ENCODE peak calls at places on chromosome 7, in eight cellular contexts. One of them, this sample, is unnamed.

GRCh38 chr7:94028768-94029167 is 24.6 kb upstream of the BET1 start:
- DNase-seq in ovary: no peak
- DNase-seq in adrenal gland: no peak
- DNase-seq in breast epithelium: no peak
- DNase-seq in body of pancreas: no peak
- DNase-seq in prostate gland: no peak
- DNase-seq in uterus: no peak
- DNase-seq in IMR-90: peak
- DNase-seq in this sample: no peak

GRCh38 chr7:2717293-2717904 is 29.4 kb downstream of the AMZ1 start:
- DNase-seq in ovary: peak
- DNase-seq in adrenal gland: no peak
- DNase-seq in breast epithelium: no peak
- DNase-seq in body of pancreas: no peak
- DNase-seq in prostate gland: peak
- DNase-seq in uterus: peak
- DNase-seq in IMR-90: peak
- DNase-seq in this sample: peak

GRCh38 chr7:36787933-36788378 is 63.7 kb upstream of the AOAH start:
- DNase-seq in ovary: no peak
- DNase-seq in adrenal gland: no peak
- DNase-seq in breast epithelium: no peak
- DNase-seq in body of pancreas: no peak
- DNase-seq in prostate gland: no peak
- DNase-seq in uterus: no peak
- DNase-seq in IMR-90: no peak
- DNase-seq in this sample: no peak

GRCh38 chr7:31466036-31466435 is 47.9 kb upstream of the ITPRID1 start:
- DNase-seq in ovary: no peak
- DNase-seq in adrenal gland: no peak
- DNase-seq in breast epithelium: no peak
- DNase-seq in body of pancreas: no peak
- DNase-seq in prostate gland: no peak
- DNase-seq in uterus: no peak
- DNase-seq in IMR-90: no peak
- DNase-seq in this sample: no peak

GRCh38 chr7:44568771-44569560 is 4.7 kb downstream of the DDX56 start:
- DNase-seq in ovary: no peak
- DNase-seq in adrenal gland: no peak
- DNase-seq in breast epithelium: no peak
- DNase-seq in body of pancreas: no peak
- DNase-seq in prostate gland: no peak
- DNase-seq in uterus: no peak
- DNase-seq in IMR-90: no peak
- DNase-seq in this sample: no peak

GRCh38 chr7:33128631-33128989 is 754 bp upstream of the BBS9 start:
- DNase-seq in ovary: no peak
- DNase-seq in adrenal gland: no peak
- DNase-seq in breast epithelium: no peak
- DNase-seq in body of pancreas: no peak
- DNase-seq in prostate gland: no peak
- DNase-seq in uterus: no peak
- DNase-seq in IMR-90: no peak
- DNase-seq in this sample: no peak

GRCh38 chr7:111510062-111510461 is 52.2 kb downstream of the IMMP2L start:
- DNase-seq in ovary: no peak
- DNase-seq in adrenal gland: no peak
- DNase-seq in breast epithelium: no peak
- DNase-seq in body of pancreas: no peak
- DNase-seq in prostate gland: no peak
- DNase-seq in uterus: no peak
- DNase-seq in IMR-90: no peak
- DNase-seq in this sample: no peak

GRCh38 chr7:38607466-38607865 is 23.7 kb downstream of the AMPH start:
- DNase-seq in ovary: no peak
- DNase-seq in adrenal gland: no peak
- DNase-seq in breast epithelium: no peak
- DNase-seq in body of pancreas: no peak
- DNase-seq in prostate gland: no peak
- DNase-seq in uterus: no peak
- DNase-seq in IMR-90: no peak
- DNase-seq in this sample: no peak

GRCh38 chr7:116354546-116355422 is 144.4 kb downstream of the TES start:
- DNase-seq in ovary: peak
- DNase-seq in adrenal gland: peak
- DNase-seq in breast epithelium: peak
- DNase-seq in body of pancreas: peak
- DNase-seq in prostate gland: peak
- DNase-seq in uterus: peak
- DNase-seq in IMR-90: peak
- DNase-seq in this sample: peak

GRCh38 chr7:146700015-146700560 is 583.5 kb downstream of the CNTNAP2 start:
- DNase-seq in ovary: no peak
- DNase-seq in adrenal gland: no peak
- DNase-seq in breast epithelium: no peak
- DNase-seq in body of pancreas: no peak
- DNase-seq in prostate gland: no peak
- DNase-seq in uterus: no peak
- DNase-seq in IMR-90: no peak
- DNase-seq in this sample: no peak

GRCh38 chr7:146875222-146875785 is 758.7 kb downstream of the CNTNAP2 start:
- DNase-seq in ovary: no peak
- DNase-seq in adrenal gland: no peak
- DNase-seq in breast epithelium: no peak
- DNase-seq in body of pancreas: no peak
- DNase-seq in prostate gland: no peak
- DNase-seq in uterus: no peak
- DNase-seq in IMR-90: no peak
- DNase-seq in this sample: no peak

DNA sequence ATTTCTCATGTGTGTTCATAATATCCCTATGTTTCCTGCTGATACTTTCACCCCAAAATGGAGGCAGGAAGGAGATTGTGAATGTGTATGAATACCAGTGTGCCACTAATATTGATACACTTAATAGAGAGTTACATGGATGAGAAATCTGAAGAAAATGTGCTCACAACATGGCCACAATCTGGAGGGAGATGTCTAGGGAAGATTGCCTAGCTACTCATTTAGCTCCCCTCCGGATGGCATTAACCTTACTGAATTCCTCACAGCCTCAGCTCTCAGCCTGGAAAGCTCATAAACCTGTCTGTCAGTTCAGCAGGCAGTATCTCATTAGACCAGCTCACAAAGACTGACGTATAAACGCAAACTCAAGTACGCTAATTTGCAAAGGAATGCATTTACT is 23.4 kb upstream of the DMTF1 start:
- DNase-seq in ovary: no peak
- DNase-seq in adrenal gland: no peak
- DNase-seq in breast epithelium: no peak
- DNase-seq in body of pancreas: no peak
- DNase-seq in prostate gland: no peak
- DNase-seq in uterus: no peak
- DNase-seq in IMR-90: no peak
- DNase-seq in this sample: no peak
- TF ChIP-seq POLR2A in ovary: no peak
- TF ChIP-seq POLR2A in adrenal gland: no peak
- TF ChIP-seq POLR2A in breast epithelium: no peak
- TF ChIP-seq POLR2A in body of pancreas: no peak
- TF ChIP-seq POLR2A in prostate gland: no peak
- TF ChIP-seq POLR2A in uterus: no peak
- TF ChIP-seq POLR2A in IMR-90: no peak
- TF ChIP-seq POLR2A in this sample: no peak

DNA sequence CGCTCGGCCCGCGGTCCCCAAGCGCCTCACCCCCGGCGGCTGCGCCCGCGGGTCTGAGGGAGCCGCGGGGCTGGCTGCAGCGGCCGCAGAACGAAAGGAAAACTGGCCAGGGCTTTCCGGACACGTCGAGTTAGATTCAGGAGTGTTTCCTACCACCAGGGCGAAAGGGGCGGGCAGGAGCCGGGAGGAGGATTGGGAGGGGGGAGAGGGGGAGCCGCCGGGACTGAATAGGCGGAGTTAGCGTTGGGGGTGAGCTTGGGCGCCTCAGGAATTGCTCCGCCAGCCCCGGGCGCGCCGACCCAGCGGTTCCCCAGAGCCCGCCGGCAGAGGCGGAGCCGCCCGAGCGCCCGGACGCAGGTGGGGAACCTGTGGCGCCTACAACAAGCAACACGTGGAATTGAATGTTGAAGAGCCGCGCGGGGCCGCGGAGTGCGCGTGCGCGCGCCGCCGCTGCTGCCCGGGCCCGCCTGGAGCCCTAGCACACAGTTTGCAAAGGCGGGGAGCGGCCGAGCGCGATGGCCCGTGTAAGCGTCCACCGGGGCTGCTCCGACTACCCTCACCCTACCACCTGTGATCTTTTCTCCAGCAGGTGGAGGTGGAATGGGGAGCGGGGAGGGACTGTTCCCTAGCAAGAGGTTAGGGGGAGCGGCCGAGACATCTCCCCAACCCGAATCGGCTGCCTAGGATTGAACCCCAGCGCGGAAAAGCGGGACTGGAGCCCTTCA is at the start of gene CADPS2:
- DNase-seq in ovary: peak
- DNase-seq in adrenal gland: peak
- DNase-seq in breast epithelium: peak
- DNase-seq in body of pancreas: peak
- DNase-seq in prostate gland: peak
- DNase-seq in uterus: peak
- DNase-seq in IMR-90: peak
- DNase-seq in this sample: peak
- TF ChIP-seq CTCF in ovary: peak
- TF ChIP-seq CTCF in adrenal gland: peak
- TF ChIP-seq CTCF in breast epithelium: peak
- TF ChIP-seq CTCF in body of pancreas: peak
- TF ChIP-seq CTCF in prostate gland: peak
- TF ChIP-seq CTCF in uterus: no peak
- TF ChIP-seq CTCF in IMR-90: peak
- TF ChIP-seq CTCF in this sample: peak

GRCh38 chr7:87219545-87220025 is at the start of gene TMEM243:
- DNase-seq in ovary: peak
- DNase-seq in adrenal gland: peak
- DNase-seq in breast epithelium: peak
- DNase-seq in body of pancreas: peak
- DNase-seq in prostate gland: peak
- DNase-seq in uterus: peak
- DNase-seq in IMR-90: peak
- DNase-seq in this sample: peak
- TF ChIP-seq POLR2A in ovary: peak
- TF ChIP-seq POLR2A in adrenal gland: peak
- TF ChIP-seq POLR2A in breast epithelium: peak
- TF ChIP-seq POLR2A in body of pancreas: peak
- TF ChIP-seq POLR2A in prostate gland: peak
- TF ChIP-seq POLR2A in uterus: peak
- TF ChIP-seq POLR2A in IMR-90: peak
- TF ChIP-seq POLR2A in this sample: no peak

DNA sequence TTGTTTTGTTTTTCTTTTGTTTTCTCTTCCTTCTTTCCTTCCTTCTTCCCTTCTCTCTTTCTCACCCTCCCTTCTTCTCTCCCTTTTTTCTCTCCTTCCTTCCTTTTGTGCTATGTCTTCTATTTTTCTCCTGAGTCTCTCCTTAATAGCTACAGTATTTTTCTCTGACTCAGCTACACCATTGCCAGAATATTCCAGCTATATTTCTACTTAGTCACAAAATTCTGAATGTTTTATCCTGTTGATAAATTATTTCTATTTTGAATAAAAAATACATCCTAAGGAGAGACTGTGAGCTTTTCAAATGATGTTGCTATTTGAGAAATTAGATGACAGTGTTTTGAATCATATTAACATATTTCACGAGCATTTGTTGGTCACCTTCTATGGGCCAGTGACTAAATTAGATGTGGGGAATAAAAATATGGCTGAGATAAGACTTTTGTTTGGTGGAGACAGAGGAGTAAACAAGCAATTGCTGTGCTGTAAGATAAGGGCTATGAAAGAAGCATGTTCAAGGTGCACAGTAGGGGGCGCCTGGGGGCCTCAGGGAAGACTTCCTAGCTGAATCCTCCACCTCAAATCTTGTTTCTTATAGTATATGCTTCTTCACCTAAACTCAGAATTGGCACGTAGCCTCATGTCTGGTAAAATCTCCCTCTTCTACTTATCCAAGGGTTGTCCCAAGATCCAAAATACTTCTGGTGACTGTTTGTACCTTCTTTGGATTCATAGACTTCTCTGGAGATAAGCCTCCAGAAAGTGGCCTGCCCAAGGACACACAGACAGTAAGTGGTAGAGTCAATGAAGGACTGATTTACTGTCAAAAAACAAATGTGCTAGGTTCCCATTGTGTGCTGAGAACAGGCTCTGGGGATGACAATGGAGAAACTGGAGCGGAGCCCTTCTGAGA is 115.5 kb upstream of the CREB5 start:
- DNase-seq in ovary: no peak
- DNase-seq in adrenal gland: peak
- DNase-seq in breast epithelium: no peak
- DNase-seq in body of pancreas: peak
- DNase-seq in prostate gland: no peak
- DNase-seq in uterus: no peak
- DNase-seq in IMR-90: peak
- DNase-seq in this sample: peak
- TF ChIP-seq CTCF in ovary: no peak
- TF ChIP-seq CTCF in adrenal gland: peak
- TF ChIP-seq CTCF in breast epithelium: no peak
- TF ChIP-seq CTCF in body of pancreas: peak
- TF ChIP-seq CTCF in prostate gland: no peak
- TF ChIP-seq CTCF in uterus: no peak
- TF ChIP-seq CTCF in IMR-90: peak
- TF ChIP-seq CTCF in this sample: peak

GRCh38 chr7:5237286-5237685 is 45.5 kb upstream of the SLC29A4 start:
- DNase-seq in ovary: peak
- DNase-seq in adrenal gland: peak
- DNase-seq in breast epithelium: peak
- DNase-seq in body of pancreas: peak
- DNase-seq in prostate gland: peak
- DNase-seq in uterus: peak
- DNase-seq in IMR-90: peak
- DNase-seq in this sample: peak
- TF ChIP-seq POLR2A in ovary: no peak
- TF ChIP-seq POLR2A in adrenal gland: no peak
- TF ChIP-seq POLR2A in breast epithelium: no peak
- TF ChIP-seq POLR2A in body of pancreas: no peak
- TF ChIP-seq POLR2A in prostate gland: peak
- TF ChIP-seq POLR2A in uterus: peak
- TF ChIP-seq POLR2A in IMR-90: no peak
- TF ChIP-seq POLR2A in this sample: no peak

GRCh38 chr7:143287935-143288826 is at the start of gene CASP2:
- DNase-seq in ovary: peak
- DNase-seq in adrenal gland: peak
- DNase-seq in breast epithelium: peak
- DNase-seq in body of pancreas: peak
- DNase-seq in prostate gland: peak
- DNase-seq in uterus: peak
- DNase-seq in IMR-90: peak
- DNase-seq in this sample: peak
- TF ChIP-seq CTCF in ovary: no peak
- TF ChIP-seq CTCF in adrenal gland: peak
- TF ChIP-seq CTCF in breast epithelium: no peak
- TF ChIP-seq CTCF in body of pancreas: peak
- TF ChIP-seq CTCF in prostate gland: peak
- TF ChIP-seq CTCF in uterus: peak
- TF ChIP-seq CTCF in IMR-90: peak
- TF ChIP-seq CTCF in this sample: no peak

This sample was measured in testis.